ENCODE peak calls at places on chromosomes 5 and 9, in four cellular contexts. One of them, this sample, is unnamed.

GRCh38 chr5:80985600-80986228 is 25.6 kb downstream of the RASGRF2 start:
- DNase-seq in left ventricle myocardium inferior: no peak
- DNase-seq in transverse colon: no peak
- DNase-seq in GM20000: no peak
- DNase-seq in this sample: no peak

GRCh38 chr9:112836394-112836793 is 54.3 kb downstream of the SLC46A2 start:
- DNase-seq in left ventricle myocardium inferior: no peak
- DNase-seq in transverse colon: peak; percentile 73
- DNase-seq in GM20000: no peak
- DNase-seq in this sample: no peak

GRCh38 chr5:30197662-30198061 is 995.8 kb upstream of the CDH6 start:
- DNase-seq in left ventricle myocardium inferior: no peak
- DNase-seq in transverse colon: no peak
- DNase-seq in GM20000: no peak
- DNase-seq in this sample: no peak

GRCh38 chr9:102459828-102460227 is 535.3 kb upstream of the CYLC2 start:
- DNase-seq in left ventricle myocardium inferior: no peak
- DNase-seq in transverse colon: no peak
- DNase-seq in GM20000: no peak
- DNase-seq in this sample: no peak

GRCh38 chr9:111516061-111516465 is 8.9 kb upstream of the ZNF483 start:
- DNase-seq in left ventricle myocardium inferior: no peak
- DNase-seq in transverse colon: no peak
- DNase-seq in GM20000: no peak
- DNase-seq in this sample: no peak

GRCh38 chr5:43959148-43959547 is 356.2 kb downstream of the NNT start:
- DNase-seq in left ventricle myocardium inferior: no peak
- DNase-seq in transverse colon: no peak
- DNase-seq in GM20000: no peak
- DNase-seq in this sample: no peak

GRCh38 chr9:70161414-70161732 is 97.4 kb upstream of the SMC5 start:
- DNase-seq in left ventricle myocardium inferior: no peak
- DNase-seq in transverse colon: no peak
- DNase-seq in GM20000: no peak
- DNase-seq in this sample: no peak

GRCh38 chr9:81847181-81847915 is 80.9 kb upstream of the SPATA31D4 start:
- DNase-seq in left ventricle myocardium inferior: no peak
- DNase-seq in transverse colon: no peak
- DNase-seq in GM20000: no peak
- DNase-seq in this sample: no peak

GRCh38 chr5:55601209-55601618 is 66.5 kb upstream of the PLPP1 start:
- DNase-seq in left ventricle myocardium inferior: peak; percentile 80
- DNase-seq in transverse colon: peak; percentile 85
- DNase-seq in GM20000: no peak
- DNase-seq in this sample: no peak

GRCh38 chr9:136947955-136948510 is 3.0 kb downstream of the C8G start:
- DNase-seq in left ventricle myocardium inferior: peak; percentile 71
- DNase-seq in transverse colon: peak; percentile 64
- DNase-seq in GM20000: peak; percentile 76
- DNase-seq in this sample: no peak

GRCh38 chr5:133763744-133764143 is 151.4 kb upstream of the FSTL4 start:
- DNase-seq in left ventricle myocardium inferior: no peak
- DNase-seq in transverse colon: no peak
- DNase-seq in GM20000: no peak
- DNase-seq in this sample: no peak

GRCh38 chr9:4299006-4299795 is 667 bp downstream of the GLIS3 start:
- DNase-seq in left ventricle myocardium inferior: peak; percentile 24
- DNase-seq in transverse colon: peak; percentile 30
- DNase-seq in GM20000: peak; percentile 51
- DNase-seq in this sample: peak; percentile 33

GRCh38 chr9:133505901-133506652 is 18.7 kb downstream of the MYMK start:
- DNase-seq in left ventricle myocardium inferior: peak; percentile 84
- DNase-seq in transverse colon: no peak
- DNase-seq in GM20000: no peak
- DNase-seq in this sample: no peak

GRCh38 chr5:111914957-111915356 is 158.0 kb upstream of the NREP start:
- DNase-seq in left ventricle myocardium inferior: no peak
- DNase-seq in transverse colon: no peak
- DNase-seq in GM20000: no peak
- DNase-seq in this sample: no peak

GRCh38 chr5:146962801-146963355 is 84.3 kb upstream of the PPP2R2B start:
- DNase-seq in left ventricle myocardium inferior: no peak
- DNase-seq in transverse colon: no peak
- DNase-seq in GM20000: no peak
- DNase-seq in this sample: no peak

GRCh38 chr9:136095028-136095494 is at the start of gene NACC2:
- DNase-seq in left ventricle myocardium inferior: peak; percentile 82
- DNase-seq in transverse colon: peak; percentile 81
- DNase-seq in GM20000: no peak
- DNase-seq in this sample: no peak

GRCh38 chr5:40033411-40033810 is 608.6 kb upstream of the DAB2 start:
- DNase-seq in left ventricle myocardium inferior: no peak
- DNase-seq in transverse colon: peak; percentile 13
- DNase-seq in GM20000: no peak
- DNase-seq in this sample: peak; percentile 13

GRCh38 chr9:97958812-97959511 is 21.0 kb upstream of the HEMGN start:
- DNase-seq in left ventricle myocardium inferior: no peak
- DNase-seq in transverse colon: no peak
- DNase-seq in GM20000: no peak
- DNase-seq in this sample: no peak

GRCh38 chr9:124480621-124480981 is 26.6 kb downstream of the NR5A1 start:
- DNase-seq in left ventricle myocardium inferior: no peak
- DNase-seq in transverse colon: no peak
- DNase-seq in GM20000: peak; percentile 83
- DNase-seq in this sample: peak; percentile 79
- TF ChIP-seq CTCF in left ventricle myocardium inferior: peak; percentile 53
- TF ChIP-seq CTCF in transverse colon: peak; percentile 29
- TF ChIP-seq CTCF in GM20000: peak; percentile 45
- TF ChIP-seq CTCF in this sample: peak; percentile 48

GRCh38 chr5:98753507-98753906 is 20.0 kb upstream of the RGMB start:
- DNase-seq in left ventricle myocardium inferior: no peak
- DNase-seq in transverse colon: no peak
- DNase-seq in GM20000: no peak
- DNase-seq in this sample: no peak

GRCh38 chr5:98755406-98755805 is 18.1 kb upstream of the RGMB start:
- DNase-seq in left ventricle myocardium inferior: no peak
- DNase-seq in transverse colon: no peak
- DNase-seq in GM20000: no peak
- DNase-seq in this sample: no peak

GRCh38 chr5:98749046-98749445 is 24.4 kb upstream of the RGMB start:
- DNase-seq in left ventricle myocardium inferior: no peak
- DNase-seq in transverse colon: no peak
- DNase-seq in GM20000: no peak
- DNase-seq in this sample: no peak

GRCh38 chr5:98750693-98751092 is 22.8 kb upstream of the RGMB start:
- DNase-seq in left ventricle myocardium inferior: no peak
- DNase-seq in transverse colon: no peak
- DNase-seq in GM20000: no peak
- DNase-seq in this sample: no peak
- TF ChIP-seq CTCF in left ventricle myocardium inferior: peak; percentile 15
- TF ChIP-seq CTCF in transverse colon: peak; percentile 21
- TF ChIP-seq CTCF in GM20000: peak; percentile 3
- TF ChIP-seq CTCF in this sample: no peak

GRCh38 chr5:4480528-4481404 is 659.4 kb upstream of the ADAMTS16 start:
- DNase-seq in left ventricle myocardium inferior: no peak
- DNase-seq in transverse colon: no peak
- DNase-seq in GM20000: no peak
- DNase-seq in this sample: no peak

GRCh38 chr5:4479381-4479780 is 660.7 kb upstream of the ADAMTS16 start:
- DNase-seq in left ventricle myocardium inferior: no peak
- DNase-seq in transverse colon: no peak
- DNase-seq in GM20000: no peak
- DNase-seq in this sample: no peak
- TF ChIP-seq CTCF in left ventricle myocardium inferior: no peak
- TF ChIP-seq CTCF in transverse colon: no peak
- TF ChIP-seq CTCF in GM20000: no peak
- TF ChIP-seq CTCF in this sample: no peak

GRCh38 chr9:22047596-22047995 is 38.5 kb upstream of the CDKN2B start:
- DNase-seq in left ventricle myocardium inferior: no peak
- DNase-seq in transverse colon: no peak
- DNase-seq in GM20000: no peak
- DNase-seq in this sample: no peak

GRCh38 chr9:22052376-22052945 is 43.4 kb upstream of the CDKN2B start:
- DNase-seq in left ventricle myocardium inferior: no peak
- DNase-seq in transverse colon: no peak
- DNase-seq in GM20000: peak; percentile 17
- DNase-seq in this sample: no peak

GRCh38 chr9:22046243-22046642 is 37.1 kb upstream of the CDKN2B start:
- DNase-seq in left ventricle myocardium inferior: no peak
- DNase-seq in transverse colon: no peak
- DNase-seq in GM20000: no peak
- DNase-seq in this sample: no peak

GRCh38 chr9:22050924-22051323 is 41.8 kb upstream of the CDKN2B start:
- DNase-seq in left ventricle myocardium inferior: no peak
- DNase-seq in transverse colon: no peak
- DNase-seq in GM20000: peak; percentile 21
- DNase-seq in this sample: peak; percentile 12

GRCh38 chr9:22049411-22049810 is 40.3 kb upstream of the CDKN2B start:
- DNase-seq in left ventricle myocardium inferior: no peak
- DNase-seq in transverse colon: no peak
- DNase-seq in GM20000: no peak
- DNase-seq in this sample: no peak
- TF ChIP-seq CTCF in left ventricle myocardium inferior: no peak
- TF ChIP-seq CTCF in transverse colon: no peak
- TF ChIP-seq CTCF in GM20000: no peak
- TF ChIP-seq CTCF in this sample: no peak

DNA sequence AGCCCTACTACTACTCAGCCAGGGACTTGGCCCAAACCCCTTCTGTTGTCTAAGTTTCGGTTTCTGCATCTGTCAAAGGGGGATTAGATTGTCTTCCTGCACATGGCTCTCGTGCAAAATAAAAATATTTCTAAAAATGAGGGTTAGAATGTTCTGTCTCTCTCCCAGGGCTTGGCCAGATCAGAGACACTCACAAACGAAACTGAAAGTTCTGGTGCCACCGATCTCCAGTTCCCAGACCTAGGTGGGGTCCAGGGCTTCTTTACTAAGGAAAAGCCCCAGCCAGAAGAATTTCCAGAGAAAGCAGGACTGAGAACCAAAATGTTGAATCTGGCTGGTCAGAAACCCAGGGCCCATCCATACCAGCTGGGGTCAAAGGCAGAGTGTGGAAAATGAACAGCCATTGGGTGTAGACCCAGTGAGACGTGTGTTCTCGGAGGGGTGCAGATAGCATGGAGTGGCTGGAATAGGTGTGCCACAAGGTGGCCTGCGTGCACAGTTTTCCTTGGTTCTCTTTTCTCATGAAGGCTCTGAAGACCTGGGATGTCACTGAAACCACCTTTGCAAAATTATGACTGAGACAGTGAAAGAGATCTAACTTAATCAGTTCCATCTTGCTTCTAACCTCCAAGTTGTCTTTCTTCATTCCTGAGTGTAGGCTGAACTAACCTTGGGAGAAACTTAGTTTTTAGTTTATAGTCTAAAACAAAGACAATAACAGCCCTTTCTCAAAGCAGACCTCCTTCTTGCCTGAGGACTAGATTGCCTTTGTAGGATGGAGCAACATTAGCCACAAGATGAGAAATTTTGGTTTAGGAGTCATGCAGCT is 2.2 kb upstream of the SLC23A1 start:
- DNase-seq in left ventricle myocardium inferior: no peak
- DNase-seq in transverse colon: peak; percentile 51
- DNase-seq in GM20000: peak; percentile 57
- DNase-seq in this sample: no peak
- TF ChIP-seq CTCF in left ventricle myocardium inferior: peak; percentile 62
- TF ChIP-seq CTCF in transverse colon: peak; percentile 27
- TF ChIP-seq CTCF in GM20000: peak; percentile 16
- TF ChIP-seq CTCF in this sample: no peak

DNA sequence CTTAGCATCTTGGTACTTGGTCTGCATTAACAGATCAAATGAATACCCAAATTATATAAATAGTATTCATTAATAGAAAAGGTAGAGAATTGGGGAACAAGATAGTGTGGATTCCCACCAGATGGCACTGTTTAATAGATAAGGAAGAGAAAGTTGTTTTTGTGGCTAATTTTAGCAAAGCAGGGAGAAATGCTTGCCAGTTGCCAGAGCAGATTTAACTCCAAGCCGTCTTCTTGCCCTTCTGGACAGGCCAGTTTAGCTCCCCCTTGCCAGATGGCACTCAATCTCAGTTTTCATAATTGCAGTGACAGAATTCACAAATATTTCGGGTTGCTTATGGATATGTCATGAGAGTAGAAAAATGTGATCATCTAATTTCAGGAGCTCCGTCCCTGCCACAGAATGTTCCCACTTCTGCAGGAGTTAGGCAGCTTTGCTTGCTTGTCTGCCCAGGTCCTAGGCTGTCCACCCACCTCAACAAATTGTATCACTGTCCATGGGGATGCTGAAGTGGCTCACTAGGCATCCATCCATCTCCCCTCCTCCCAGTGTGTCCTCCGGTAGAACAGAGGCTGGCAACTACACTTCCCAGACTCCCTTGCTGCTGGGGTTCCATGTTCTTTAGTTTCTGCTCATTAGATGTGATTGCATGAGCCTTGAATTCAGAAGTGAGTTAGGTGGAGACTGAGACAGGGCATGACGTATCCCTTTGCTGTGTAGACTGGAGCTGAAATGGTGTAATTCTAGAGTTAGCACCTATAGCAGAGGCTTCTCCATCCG is 11.8 kb upstream of the HEXB start:
- DNase-seq in left ventricle myocardium inferior: no peak
- DNase-seq in transverse colon: no peak
- DNase-seq in GM20000: no peak
- DNase-seq in this sample: no peak
- TF ChIP-seq CTCF in left ventricle myocardium inferior: peak; percentile 50
- TF ChIP-seq CTCF in transverse colon: peak; percentile 22
- TF ChIP-seq CTCF in GM20000: peak; percentile 15
- TF ChIP-seq CTCF in this sample: peak; percentile 13

DNA sequence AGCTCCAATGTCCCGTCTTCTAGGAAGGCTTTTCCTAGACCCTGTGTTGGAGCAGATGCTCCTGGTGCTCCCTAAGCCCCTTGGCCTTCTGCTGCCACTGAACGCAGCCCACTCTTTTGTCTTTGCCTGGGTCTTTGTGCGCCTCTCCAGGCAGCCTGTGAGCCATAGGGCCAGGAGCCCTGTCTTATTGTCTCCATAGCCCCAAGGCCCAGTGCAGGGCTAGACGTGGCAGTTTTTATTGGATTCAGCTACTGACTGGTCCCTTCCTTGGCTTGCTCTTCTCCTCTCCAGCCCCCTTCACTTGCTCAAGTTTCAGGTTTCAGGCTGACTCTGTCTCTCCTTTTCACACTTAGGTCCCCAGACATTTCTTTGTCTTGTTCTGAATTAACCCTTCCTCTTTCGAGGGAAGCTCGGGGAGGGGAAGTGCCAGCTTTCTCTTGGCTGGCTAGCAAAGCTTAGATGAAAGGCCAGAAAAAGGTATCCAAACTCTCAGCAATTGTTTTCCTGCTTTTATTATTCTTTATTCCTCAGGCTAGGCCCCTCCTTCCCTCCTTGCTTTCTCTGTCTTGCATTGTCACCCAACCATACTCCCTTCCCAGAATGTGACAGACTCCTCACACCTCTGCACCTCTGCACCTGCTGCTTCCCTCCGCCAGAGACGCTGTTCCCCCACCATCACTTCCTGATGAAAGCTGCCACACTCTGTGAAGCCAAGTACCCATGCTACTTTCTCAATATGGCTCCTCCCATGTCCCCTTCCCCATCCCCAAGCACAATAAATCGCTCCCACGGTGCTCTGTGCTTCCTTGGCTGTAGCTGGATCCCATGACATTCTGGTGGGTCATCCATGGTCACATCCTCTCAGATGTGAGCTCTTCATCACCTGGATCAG is 101.6 kb upstream of the CPEB4 start:
- DNase-seq in left ventricle myocardium inferior: no peak
- DNase-seq in transverse colon: no peak
- DNase-seq in GM20000: peak; percentile 66
- DNase-seq in this sample: peak; percentile 67
- TF ChIP-seq CTCF in left ventricle myocardium inferior: no peak
- TF ChIP-seq CTCF in transverse colon: no peak
- TF ChIP-seq CTCF in GM20000: peak; percentile 63
- TF ChIP-seq CTCF in this sample: peak; percentile 62